ENCODE peak calls at places on chromosomes 7 and 10, in seven cellular contexts. One of them, this sample, is unnamed.

GRCh38 chr7:92831716-92832622 is 4.4 kb downstream of the CDK6 start:
- DNase-seq in K562: no peak
- DNase-seq in H1: no peak
- DNase-seq in HCT116: no peak
- DNase-seq in HepG2: peak; percentile 60
- DNase-seq in SK-N-SH: peak; percentile 22
- DNase-seq in GM12878: no peak
- DNase-seq in this sample: no peak

GRCh38 chr7:152512711-152513110 is 76.9 kb upstream of the KMT2C start:
- DNase-seq in K562: no peak
- DNase-seq in H1: no peak
- DNase-seq in HCT116: no peak
- DNase-seq in HepG2: no peak
- DNase-seq in SK-N-SH: no peak
- DNase-seq in GM12878: no peak
- DNase-seq in this sample: no peak

GRCh38 chr10:3791974-3792633 is 7.1 kb upstream of the KLF6 start:
- DNase-seq in K562: no peak
- DNase-seq in H1: no peak
- DNase-seq in HCT116: no peak
- DNase-seq in HepG2: no peak
- DNase-seq in SK-N-SH: no peak
- DNase-seq in GM12878: no peak
- DNase-seq in this sample: no peak

GRCh38 chr10:36559412-36559811 is 566.0 kb upstream of the ANKRD30A start:
- DNase-seq in K562: no peak
- DNase-seq in H1: no peak
- DNase-seq in HCT116: no peak
- DNase-seq in HepG2: no peak
- DNase-seq in SK-N-SH: no peak
- DNase-seq in GM12878: no peak
- DNase-seq in this sample: no peak

GRCh38 chr10:66501356-66501755 is 424.5 kb upstream of the LRRTM3 start:
- DNase-seq in K562: no peak
- DNase-seq in H1: no peak
- DNase-seq in HCT116: no peak
- DNase-seq in HepG2: peak; percentile 1
- DNase-seq in SK-N-SH: no peak
- DNase-seq in GM12878: no peak
- DNase-seq in this sample: no peak

GRCh38 chr7:146781352-146782116 is 664.9 kb downstream of the CNTNAP2 start:
- DNase-seq in K562: no peak
- DNase-seq in H1: no peak
- DNase-seq in HCT116: no peak
- DNase-seq in HepG2: no peak
- DNase-seq in SK-N-SH: no peak
- DNase-seq in GM12878: no peak
- DNase-seq in this sample: no peak

GRCh38 chr7:81499262-81500116 is 270.4 kb downstream of the HGF start:
- DNase-seq in K562: peak; percentile 50
- DNase-seq in H1: no peak
- DNase-seq in HCT116: peak; percentile 81
- DNase-seq in HepG2: peak; percentile 63
- DNase-seq in SK-N-SH: peak; percentile 47
- DNase-seq in GM12878: peak; percentile 28
- DNase-seq in this sample: peak; percentile 70

GRCh38 chr10:59387951-59388431 is 25.6 kb upstream of the FAM13C start:
- DNase-seq in K562: no peak
- DNase-seq in H1: no peak
- DNase-seq in HCT116: no peak
- DNase-seq in HepG2: no peak
- DNase-seq in SK-N-SH: no peak
- DNase-seq in GM12878: no peak
- DNase-seq in this sample: no peak

GRCh38 chr7:893686-894085 is 17.3 kb downstream of the GET4 start:
- DNase-seq in K562: no peak
- DNase-seq in H1: no peak
- DNase-seq in HCT116: no peak
- DNase-seq in HepG2: no peak
- DNase-seq in SK-N-SH: no peak
- DNase-seq in GM12878: no peak
- DNase-seq in this sample: no peak

GRCh38 chr10:90960355-90960814 is 39.5 kb upstream of the ANKRD1 start:
- DNase-seq in K562: no peak
- DNase-seq in H1: no peak
- DNase-seq in HCT116: no peak
- DNase-seq in HepG2: no peak
- DNase-seq in SK-N-SH: no peak
- DNase-seq in GM12878: peak; percentile 31
- DNase-seq in this sample: no peak

GRCh38 chr10:113228570-113228969 is 278.5 kb downstream of the TCF7L2 start:
- DNase-seq in K562: no peak
- DNase-seq in H1: no peak
- DNase-seq in HCT116: no peak
- DNase-seq in HepG2: no peak
- DNase-seq in SK-N-SH: no peak
- DNase-seq in GM12878: no peak
- DNase-seq in this sample: no peak

GRCh38 chr10:26172126-26172525 is 44.4 kb upstream of the GAD2 start:
- DNase-seq in K562: peak; percentile 1
- DNase-seq in H1: no peak
- DNase-seq in HCT116: no peak
- DNase-seq in HepG2: no peak
- DNase-seq in SK-N-SH: no peak
- DNase-seq in GM12878: no peak
- DNase-seq in this sample: no peak

GRCh38 chr10:26436848-26437247 is 1.3 kb upstream of the APBB1IP start:
- DNase-seq in K562: no peak
- DNase-seq in H1: no peak
- DNase-seq in HCT116: no peak
- DNase-seq in HepG2: no peak
- DNase-seq in SK-N-SH: no peak
- DNase-seq in GM12878: no peak
- DNase-seq in this sample: no peak

GRCh38 chr7:1124164-1124563 is 35.8 kb downstream of the ZFAND2A start:
- DNase-seq in K562: no peak
- DNase-seq in H1: no peak
- DNase-seq in HCT116: no peak
- DNase-seq in HepG2: no peak
- DNase-seq in SK-N-SH: no peak
- DNase-seq in GM12878: no peak
- DNase-seq in this sample: no peak

GRCh38 chr7:88480901-88481300 is 174.2 kb upstream of the STEAP4 start:
- DNase-seq in K562: no peak
- DNase-seq in H1: no peak
- DNase-seq in HCT116: no peak
- DNase-seq in HepG2: no peak
- DNase-seq in SK-N-SH: no peak
- DNase-seq in GM12878: no peak
- DNase-seq in this sample: no peak
- TF ChIP-seq YY1 in K562: no peak
- TF ChIP-seq YY1 in H1: no peak
- TF ChIP-seq YY1 in HCT116: no peak
- TF ChIP-seq YY1 in HepG2: no peak
- TF ChIP-seq YY1 in SK-N-SH: no peak
- TF ChIP-seq YY1 in GM12878: no peak
- TF ChIP-seq YY1 in this sample: no peak

DNA sequence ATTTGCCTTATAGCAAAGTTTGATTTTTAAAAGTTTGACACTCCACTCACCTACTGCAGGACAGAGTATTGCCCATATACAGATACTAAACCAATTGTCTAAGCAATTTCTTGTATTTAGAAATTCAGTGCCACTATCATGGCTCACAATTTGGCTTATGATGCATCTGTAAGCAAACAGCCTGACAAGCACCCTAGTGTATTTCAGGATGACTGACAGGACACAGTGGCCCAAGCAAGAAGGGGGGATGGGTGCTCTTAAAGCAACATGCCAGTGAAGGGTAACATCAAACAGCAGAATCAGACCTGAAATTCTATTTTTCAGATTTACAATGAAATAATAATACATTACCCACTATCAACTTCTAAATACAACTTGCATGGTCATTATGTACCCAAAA is 30.5 kb downstream of the CTNNA3 start:
- DNase-seq in K562: no peak
- DNase-seq in H1: no peak
- DNase-seq in HCT116: peak; percentile 64
- DNase-seq in HepG2: peak; percentile 9
- DNase-seq in SK-N-SH: no peak
- DNase-seq in GM12878: no peak
- DNase-seq in this sample: no peak
- TF ChIP-seq YY1 in K562: no peak
- TF ChIP-seq YY1 in H1: no peak
- TF ChIP-seq YY1 in HCT116: no peak
- TF ChIP-seq YY1 in HepG2: no peak
- TF ChIP-seq YY1 in SK-N-SH: no peak
- TF ChIP-seq YY1 in GM12878: no peak
- TF ChIP-seq YY1 in this sample: no peak

GRCh38 chr10:118958984-118959916 is 70.3 kb upstream of the NANOS1 start:
- DNase-seq in K562: peak; percentile 22
- DNase-seq in H1: peak; percentile 19
- DNase-seq in HCT116: no peak
- DNase-seq in HepG2: no peak
- DNase-seq in SK-N-SH: no peak
- DNase-seq in GM12878: no peak
- DNase-seq in this sample: no peak

GRCh38 chr10:118958559-118958958 is 71.0 kb upstream of the NANOS1 start:
- DNase-seq in K562: no peak
- DNase-seq in H1: no peak
- DNase-seq in HCT116: no peak
- DNase-seq in HepG2: no peak
- DNase-seq in SK-N-SH: no peak
- DNase-seq in GM12878: no peak
- DNase-seq in this sample: no peak

GRCh38 chr10:118957141-118957825 is 72.2 kb upstream of the NANOS1 start:
- DNase-seq in K562: no peak
- DNase-seq in H1: no peak
- DNase-seq in HCT116: no peak
- DNase-seq in HepG2: no peak
- DNase-seq in SK-N-SH: no peak
- DNase-seq in GM12878: no peak
- DNase-seq in this sample: no peak

GRCh38 chr10:118956253-118957140 is 73.0 kb upstream of the NANOS1 start:
- DNase-seq in K562: no peak
- DNase-seq in H1: peak; percentile 38
- DNase-seq in HCT116: no peak
- DNase-seq in HepG2: no peak
- DNase-seq in SK-N-SH: no peak
- DNase-seq in GM12878: no peak
- DNase-seq in this sample: no peak

DNA sequence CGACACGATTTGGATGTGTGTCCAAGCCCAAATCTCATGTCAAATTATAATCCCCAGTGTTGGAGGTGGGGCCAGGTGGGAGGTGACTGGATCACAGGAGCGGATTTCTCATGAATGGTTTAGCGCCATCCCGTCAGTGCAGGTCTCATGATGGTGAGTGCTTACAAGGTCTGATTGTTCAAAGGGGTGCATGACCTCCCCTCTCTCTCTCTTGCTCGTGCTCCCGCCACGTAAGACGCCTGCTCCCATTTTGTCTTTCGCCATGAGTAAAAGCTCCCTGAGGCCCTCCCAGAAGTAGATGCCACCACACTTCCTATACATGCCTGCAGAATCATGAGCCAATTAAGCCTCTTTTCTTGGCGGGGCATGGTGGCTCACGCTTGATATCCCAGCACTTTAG is 71.5 kb upstream of the NANOS1 start:
- DNase-seq in K562: no peak
- DNase-seq in H1: peak; percentile 26
- DNase-seq in HCT116: no peak
- DNase-seq in HepG2: no peak
- DNase-seq in SK-N-SH: no peak
- DNase-seq in GM12878: no peak
- DNase-seq in this sample: no peak
- TF ChIP-seq YY1 in K562: no peak
- TF ChIP-seq YY1 in H1: no peak
- TF ChIP-seq YY1 in HCT116: no peak
- TF ChIP-seq YY1 in HepG2: no peak
- TF ChIP-seq YY1 in SK-N-SH: no peak
- TF ChIP-seq YY1 in GM12878: no peak
- TF ChIP-seq YY1 in this sample: no peak

GRCh38 chr10:49539320-49539885 is 482 bp upstream of the ERCC6 start:
- DNase-seq in K562: peak; percentile 71
- DNase-seq in H1: peak; percentile 57
- DNase-seq in HCT116: peak; percentile 18
- DNase-seq in HepG2: peak; percentile 24
- DNase-seq in SK-N-SH: peak; percentile 50
- DNase-seq in GM12878: no peak
- DNase-seq in this sample: no peak
- TF ChIP-seq YY1 in K562: no peak
- TF ChIP-seq YY1 in H1: no peak
- TF ChIP-seq YY1 in HCT116: no peak
- TF ChIP-seq YY1 in HepG2: no peak
- TF ChIP-seq YY1 in SK-N-SH: no peak
- TF ChIP-seq YY1 in GM12878: no peak
- TF ChIP-seq YY1 in this sample: no peak

This sample was measured in NT2/D1.